ENCODE peak calls at places on chromosomes 12 and 14, in four cellular contexts. N is breast epithelium; J is CD8-positive, alpha-beta memory T cell; C is central memory CD4-positive, alpha-beta T cell. E is an unnamed sample.

GRCh38 chr14:89534896-89535615 is 118.0 kb upstream of the FOXN3 start:
- DNase-seq in N (no peak), J (no peak), C (no peak), E (no peak)

GRCh38 chr14:94357166-94357565 is 31.2 kb downstream of the SERPINA1 start:
- DNase-seq in N (no peak), J (no peak), C (no peak), E (no peak)

GRCh38 chr14:99397698-99398097 is 83.0 kb downstream of the SETD3 start:
- DNase-seq in N (no peak), J (no peak), C (no peak), E (no peak)

GRCh38 chr14:56488306-56488705 is 91.3 kb upstream of the TMEM260 start:
- DNase-seq in N (no peak), J (no peak), C (no peak), E (no peak)

GRCh38 chr14:69242311-69243224 is 17.4 kb upstream of the GALNT16 start:
- DNase-seq in N (no peak), J (peak; percentile 53), C (peak; percentile 47), E (peak; percentile 58)

GRCh38 chr12:123149088-123149827 is 1.6 kb downstream of the PITPNM2 start:
- DNase-seq in N (no peak), J (no peak), C (no peak), E (no peak)

GRCh38 chr14:100091386-100091785 is 26.2 kb downstream of the EVL start:
- DNase-seq in N (no peak), J (no peak), C (no peak), E (no peak)

GRCh38 chr12:59736786-59737185 is 141.0 kb downstream of the SLC16A7 start:
- DNase-seq in N (no peak), J (no peak), C (no peak), E (no peak)

GRCh38 chr14:77825895-77826519 is 26.1 kb downstream of the ADCK1 start:
- DNase-seq in N (no peak), J (no peak), C (no peak), E (no peak)

GRCh38 chr14:90087433-90087832 is 25.6 kb downstream of the KCNK13 start:
- DNase-seq in N (no peak), J (no peak), C (no peak), E (no peak)

GRCh38 chr12:93793983-93794382 is 116.8 kb downstream of the CRADD start:
- DNase-seq in N (no peak), J (no peak), C (no peak), E (no peak)

GRCh38 chr12:43969882-43970281 is 134.0 kb downstream of the TMEM117 start:
- DNase-seq in N (no peak), J (no peak), C (no peak), E (no peak)

GRCh38 chr14:59206892-59207291 is 18.4 kb downstream of the DAAM1 start:
- DNase-seq in N (no peak), J (no peak), C (no peak), E (no peak)

GRCh38 chr12:46364777-46365580 is 7.6 kb downstream of the SLC38A2 start:
- DNase-seq in N (no peak), J (no peak), C (no peak), E (no peak)

GRCh38 chr12:110253176-110253575 is 27.9 kb upstream of the ATP2A2 start:
- DNase-seq in N (no peak), J (no peak), C (no peak), E (no peak)

GRCh38 chr12:115872919-115873357 is 404.6 kb downstream of the MED13L start:
- DNase-seq in N (peak; percentile 86), J (no peak), C (no peak), E (no peak)

GRCh38 chr14:63897706-63898105 is 44.9 kb downstream of the SYNE2 start:
- DNase-seq in N (no peak), J (no peak), C (no peak), E (no peak)

GRCh38 chr12:101078881-101079280 is 131.2 kb downstream of the SLC5A8 start:
- DNase-seq in N (no peak), J (no peak), C (no peak), E (no peak)

GRCh38 chr14:93017341-93017797 is 94.4 kb downstream of the CHGA start:
- DNase-seq in N (no peak), J (no peak), C (no peak), E (no peak)

E was measured in CD4-positive, CD25-positive, alpha-beta regulatory T cell.